ENCODE peak calls at places on chromosomes 7 and 10, in four cellular contexts. One of them, this sample, is unnamed.

GRCh38 chr10:127182161-127182560 is 14.2 kb downstream of the INSYN2A start:
- DNase-seq in WTC11: no peak
- DNase-seq in DMS79: no peak
- DNase-seq in SK-MEL-5: no peak
- DNase-seq in this sample: no peak

GRCh38 chr10:32937824-32938482 is 20.1 kb downstream of the ITGB1 start:
- DNase-seq in WTC11: no peak
- DNase-seq in DMS79: no peak
- DNase-seq in SK-MEL-5: no peak
- DNase-seq in this sample: no peak

GRCh38 chr10:126302831-126303230 is 85.4 kb downstream of the ADAM12 start:
- DNase-seq in WTC11: no peak
- DNase-seq in SK-MEL-5: peak
- DNase-seq in DMS79: no peak
- DNase-seq in this sample: no peak

GRCh38 chr7:158023563-158024350 is 563.9 kb downstream of the PTPRN2 start:
- DNase-seq in DMS79: no peak
- DNase-seq in SK-MEL-5: no peak
- DNase-seq in WTC11: no peak
- DNase-seq in this sample: no peak

GRCh38 chr7:151518781-151519044 is 982 bp downstream of the RHEB start:
- DNase-seq in SK-MEL-5: no peak
- DNase-seq in WTC11: no peak
- DNase-seq in DMS79: no peak
- DNase-seq in this sample: no peak

GRCh38 chr7:151888079-151888673 is 11.3 kb upstream of the PRKAG2 start:
- DNase-seq in SK-MEL-5: no peak
- DNase-seq in DMS79: no peak
- DNase-seq in WTC11: no peak
- DNase-seq in this sample: no peak

GRCh38 chr10:129774736-129775401 is 189.2 kb downstream of the EBF3 start:
- DNase-seq in WTC11: peak
- DNase-seq in SK-MEL-5: no peak
- DNase-seq in DMS79: no peak
- DNase-seq in this sample: no peak

GRCh38 chr7:152189026-152189425 is 163.6 kb downstream of the GALNT11 start:
- DNase-seq in SK-MEL-5: no peak
- DNase-seq in DMS79: no peak
- DNase-seq in WTC11: no peak
- DNase-seq in this sample: no peak

GRCh38 chr10:110721406-110722038 is 77.4 kb downstream of the RBM20 start:
- DNase-seq in SK-MEL-5: no peak
- DNase-seq in DMS79: no peak
- DNase-seq in WTC11: no peak
- DNase-seq in this sample: no peak

This sample was measured in NCI-H2107.